ENCODE peak calls at places on chromosomes 4 and X, in nine cellular contexts. J is stimulated activated CD8-positive, alpha-beta memory T cell treated with anti-CD3 and anti-CD28 coated beads, Interleukin-15, amount 100 ng/mL, for 1 hour; H is GM12891; N is myocyte; U is IMR-90; W is SW480; I is mesothelial cell of epicardium; R is NCI-H1417 treated with DMSO at 0.1 percent for 48 hours; F is astrocyte of the spinal cord. V is an unnamed sample.

GRCh38 chr4:83771113-83771705 is 235.3 kb downstream of the GPAT3 start:
- DNase-seq in N (peak), F (peak), H (peak), J (no peak), U (peak), R (no peak), I (no peak), W (peak), V (no peak)

GRCh38 chrX:106894392-106894909 is 8.7 kb downstream of the RIPPLY1 start:
- DNase-seq in R (peak), I (no peak), J (peak), F (peak), W (peak), H (peak), N (peak), U (peak), V (peak)

GRCh38 chrX:102516314-102516936 is at the start of gene TMSB15A:
- DNase-seq in W (peak), J (peak), F (peak), I (peak), U (peak), N (peak), R (peak), H (peak), V (peak)

GRCh38 chrX:109839694-109840358 is 106.8 kb upstream of the ACSL4 start:
- DNase-seq in I (no peak), F (peak), U (no peak), H (no peak), N (no peak), R (no peak), J (no peak), W (peak), V (no peak)

GRCh38 chrX:18591834-18592233 is 80.1 kb downstream of the RS1 start:
- DNase-seq in J (no peak), W (no peak), F (no peak), H (no peak), I (no peak), R (no peak), N (no peak), U (no peak), V (no peak)

GRCh38 chr4:75769044-75769443 is 44.7 kb downstream of the USO1 start:
- DNase-seq in N (peak), W (no peak), R (no peak), U (peak), F (no peak), H (no peak), I (no peak), J (no peak), V (no peak)

GRCh38 chr4:109912706-109913621 is at the start of gene EGF:
- DNase-seq in W (peak), F (peak), I (no peak), U (peak), J (no peak), R (no peak), H (no peak), N (peak), V (no peak)

GRCh38 chrX:109472939-109473713 is 8.8 kb downstream of the GUCY2F start:
- DNase-seq in U (peak), H (no peak), W (peak), I (no peak), J (no peak), N (peak), F (peak), R (no peak), V (no peak)

GRCh38 chr4:137535718-137536117 is 3.4 kb upstream of the PCDH18 start:
- DNase-seq in W (no peak), N (no peak), F (no peak), R (no peak), H (no peak), U (no peak), I (no peak), J (no peak), V (no peak)

GRCh38 chrX:9940397-9940796 is 26.8 kb upstream of the CLDN34 start:
- DNase-seq in R (no peak), U (peak), W (peak), H (no peak), J (no peak), N (peak), I (no peak), F (peak), V (no peak)

GRCh38 chr4:95531141-95531540 is 17.6 kb downstream of the UNC5C start:
- DNase-seq in J (no peak), H (no peak), N (no peak), I (no peak), W (peak), R (peak), F (no peak), U (no peak), V (no peak)